ENCODE peak calls at places on chromosomes 7 and 10, in four cellular contexts. H is brain microvascular endothelial cell, B is T follicular helper cell, G is Kasumi-1. D is an unnamed sample.

GRCh38 chr7:54252256-54253035 is 289.7 kb upstream of the VSTM2A start:
- DNase-seq in H (no peak), B (no peak), G (no peak), D (no peak)

GRCh38 chr10:49071221-49071761 is 44.0 kb downstream of the VSTM4 start:
- DNase-seq in H (no peak), B (no peak), G (no peak), D (no peak)

GRCh38 chr10:23051855-23052309 is 43.5 kb upstream of the MSRB2 start:
- DNase-seq in H (no peak), B (no peak), G (no peak), D (no peak)

GRCh38 chr7:114048386-114049235 is 129.8 kb upstream of the PPP1R3A start:
- DNase-seq in H (peak), B (no peak), G (peak), D (peak)

GRCh38 chr7:48251766-48252165 is 80.5 kb downstream of the ABCA13 start:
- DNase-seq in H (no peak), B (no peak), G (no peak), D (no peak)

GRCh38 chr10:114697061-114697598 is 39.1 kb upstream of the ABLIM1 start:
- DNase-seq in H (no peak), B (no peak), G (no peak), D (no peak)

GRCh38 chr10:25641576-25641975 is 292.5 kb upstream of the MYO3A start:
- DNase-seq in H (no peak), B (no peak), G (no peak), D (no peak)

GRCh38 chr10:36187382-36188042 is 545.4 kb upstream of the FZD8 start:
- DNase-seq in H (no peak), B (no peak), G (no peak), D (no peak)

GRCh38 chr7:106462914-106463482 is 178.2 kb upstream of the NAMPT start:
- DNase-seq in H (no peak), B (no peak), G (no peak), D (no peak)

GRCh38 chr7:98357751-98358161 is 43.1 kb downstream of the BAIAP2L1 start:
- DNase-seq in H (peak), B (no peak), G (no peak), D (no peak)

D was measured in HuH-7.